ENCODE peak calls at places on chromosomes 1 and 21, in four cellular contexts. V is K562, E is GM12891, N is GM12878. A is an unnamed sample.

GRCh38 chr21:45931397-45931969 is 50.1 kb upstream of the COL6A1 start:
- DNase-seq in N (no peak), E (no peak), V (no peak), A (no peak)

GRCh38 chr1:34745666-34746065 is 9.2 kb upstream of the GJB5 start:
- DNase-seq in V (no peak), E (no peak), N (no peak), A (no peak)

GRCh38 chr1:55828031-55828430 is 612.9 kb upstream of the USP24 start:
- DNase-seq in V (no peak), N (no peak), E (no peak), A (no peak)

GRCh38 chr1:197471248-197472035 is 203.4 kb downstream of the CRB1 start:
- DNase-seq in N (no peak), V (no peak), E (no peak), A (no peak)

GRCh38 chr1:29123871-29124365 is at the start of gene TMEM200B:
- DNase-seq in N (no peak), E (no peak), V (no peak), A (no peak)

GRCh38 chr1:60904079-60904852 is 178.1 kb upstream of the NFIA start:
- DNase-seq in N (no peak), V (no peak), E (no peak), A (no peak)

GRCh38 chr1:245880754-245881403 is 626.2 kb downstream of the SMYD3 start:
- DNase-seq in E (no peak), V (no peak), N (no peak), A (no peak)

GRCh38 chr1:91490501-91490900 is 10.2 kb upstream of the CDC7 start:
- DNase-seq in N (no peak), V (no peak), E (no peak), A (no peak)

GRCh38 chr1:7560128-7560527 is 211.0 kb upstream of the VAMP3 start:
- DNase-seq in N (no peak), E (no peak), V (no peak), A (no peak)

GRCh38 chr1:178540646-178541045 is 27.7 kb downstream of the TEX35 start:
- DNase-seq in E (no peak), N (no peak), V (no peak), A (no peak)

GRCh38 chr1:32984090-32984828 is 19.6 kb upstream of the RNF19B start:
- DNase-seq in V (no peak), N (peak; percentile 48), E (no peak), A (no peak)

DNA sequence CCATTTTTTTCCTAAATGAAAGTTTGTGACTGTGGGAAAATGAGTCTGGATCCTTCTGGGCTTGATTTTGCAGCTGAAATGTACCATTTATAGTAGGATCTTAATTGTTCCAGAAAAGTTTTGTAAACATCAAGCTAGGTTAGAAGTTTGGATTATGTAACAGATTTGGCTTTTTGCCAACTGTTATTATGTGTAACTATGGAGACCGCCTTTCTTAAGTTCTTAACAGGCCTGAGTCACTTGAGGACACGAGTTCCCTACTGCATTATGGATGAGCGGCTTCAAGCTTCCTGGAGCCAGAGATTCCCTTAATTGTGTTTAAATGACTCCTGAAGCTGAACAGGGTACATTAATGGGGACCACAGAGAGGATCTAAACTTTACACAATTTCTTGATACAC is 22.2 kb downstream of the SLC25A33 start:
- DNase-seq in E (no peak), V (peak; percentile 48), N (no peak), A (peak; percentile 64)
- TF ChIP-seq SPI1 in E (no peak), V (no peak), N (no peak), A (no peak)

DNA sequence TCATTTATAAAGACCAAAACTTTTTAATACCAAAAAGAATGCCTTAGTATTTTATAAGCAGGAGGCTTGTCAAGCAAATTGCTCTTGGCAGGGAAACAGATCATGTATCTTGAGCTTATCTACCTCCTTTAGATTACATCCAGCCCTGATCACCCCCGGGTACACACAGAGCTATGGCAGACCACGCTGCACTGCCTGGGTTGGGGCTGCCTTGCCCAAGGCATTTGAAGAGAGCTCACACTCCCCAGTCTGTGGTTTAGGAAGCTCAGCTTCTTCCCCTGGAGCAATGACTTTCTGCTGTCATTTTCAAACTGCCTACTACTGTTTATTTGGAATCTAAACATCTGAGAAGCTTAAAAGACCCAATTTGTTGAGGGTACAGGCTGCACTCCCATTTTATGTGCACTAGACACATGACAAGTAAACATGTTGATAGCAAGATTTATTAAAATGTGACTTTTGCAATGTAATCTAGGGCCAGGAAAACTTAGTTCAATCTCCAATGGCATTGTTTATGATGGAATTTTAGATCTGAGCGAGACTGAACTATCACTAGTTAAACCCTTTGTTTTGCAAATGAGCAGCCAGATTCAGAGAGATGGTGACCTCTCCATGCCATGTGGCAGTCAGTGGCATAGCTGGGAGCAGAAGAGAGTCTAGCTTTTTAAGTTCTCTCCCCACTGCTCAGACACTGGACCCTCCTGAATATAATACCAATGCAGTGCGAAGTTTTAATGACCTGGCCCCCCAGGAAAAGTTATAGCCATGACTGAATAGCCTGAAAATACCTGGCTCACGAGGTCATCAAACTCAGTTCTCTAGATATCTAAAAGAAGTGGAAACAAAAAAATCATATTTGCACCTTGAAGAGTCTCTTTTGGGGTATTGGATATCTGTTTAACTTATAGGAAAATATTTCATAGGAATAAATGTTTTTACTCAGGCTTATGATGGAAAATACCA is 214.9 kb downstream of the HLX start:
- DNase-seq in N (no peak), E (no peak), V (no peak), A (peak; percentile 40)
- TF ChIP-seq SPI1 in N (no peak), E (no peak), V (no peak), A (no peak)

GRCh38 chr1:109613396-109614147 is 5.8 kb downstream of the GNAT2 start:
- DNase-seq in E (no peak), N (no peak), V (no peak), A (no peak)
- TF ChIP-seq SPI1 in E (no peak), N (no peak), V (no peak), A (no peak)

DNA sequence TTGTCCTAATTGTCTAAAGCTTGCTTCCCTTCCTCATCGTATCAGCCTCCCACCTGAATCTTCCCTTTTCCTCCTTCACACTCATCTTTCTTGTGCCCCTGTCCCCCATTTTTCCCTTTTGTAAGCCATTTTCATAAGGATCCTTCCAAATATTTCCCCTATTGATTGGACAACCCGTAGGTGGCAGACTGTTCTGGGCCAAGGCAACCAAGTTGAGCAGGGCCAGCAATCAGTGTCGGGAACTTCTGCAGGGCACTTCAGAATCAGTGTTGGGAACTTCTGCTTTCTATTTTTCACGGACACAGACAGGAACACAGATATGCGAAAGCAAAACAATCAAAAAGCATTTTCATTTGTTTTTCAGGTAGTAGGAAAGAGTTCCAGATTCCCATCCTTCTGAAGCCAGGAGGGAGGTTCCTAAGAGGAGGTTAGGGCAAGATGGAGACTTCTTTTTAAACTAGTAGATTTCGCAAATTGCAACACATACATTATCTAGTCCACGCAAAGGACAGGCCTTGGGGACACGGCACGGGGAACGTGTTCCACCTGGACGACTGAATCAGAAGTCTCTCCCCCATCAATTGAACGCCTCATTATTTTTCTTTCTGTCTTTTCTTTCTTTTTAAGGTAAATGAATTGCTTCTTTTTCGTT is 691 bp upstream of the MPZL1 start:
- DNase-seq in E (no peak), N (no peak), V (no peak), A (peak; percentile 48)
- TF ChIP-seq SPI1 in E (no peak), N (no peak), V (peak; percentile 44), A (peak; percentile 40)

GRCh38 chr1:228212415-228212965 is 4.6 kb downstream of the OBSCN start:
- DNase-seq in V (no peak), N (no peak), E (no peak), A (no peak)
- TF ChIP-seq SPI1 in V (no peak), N (no peak), E (no peak), A (no peak)

DNA sequence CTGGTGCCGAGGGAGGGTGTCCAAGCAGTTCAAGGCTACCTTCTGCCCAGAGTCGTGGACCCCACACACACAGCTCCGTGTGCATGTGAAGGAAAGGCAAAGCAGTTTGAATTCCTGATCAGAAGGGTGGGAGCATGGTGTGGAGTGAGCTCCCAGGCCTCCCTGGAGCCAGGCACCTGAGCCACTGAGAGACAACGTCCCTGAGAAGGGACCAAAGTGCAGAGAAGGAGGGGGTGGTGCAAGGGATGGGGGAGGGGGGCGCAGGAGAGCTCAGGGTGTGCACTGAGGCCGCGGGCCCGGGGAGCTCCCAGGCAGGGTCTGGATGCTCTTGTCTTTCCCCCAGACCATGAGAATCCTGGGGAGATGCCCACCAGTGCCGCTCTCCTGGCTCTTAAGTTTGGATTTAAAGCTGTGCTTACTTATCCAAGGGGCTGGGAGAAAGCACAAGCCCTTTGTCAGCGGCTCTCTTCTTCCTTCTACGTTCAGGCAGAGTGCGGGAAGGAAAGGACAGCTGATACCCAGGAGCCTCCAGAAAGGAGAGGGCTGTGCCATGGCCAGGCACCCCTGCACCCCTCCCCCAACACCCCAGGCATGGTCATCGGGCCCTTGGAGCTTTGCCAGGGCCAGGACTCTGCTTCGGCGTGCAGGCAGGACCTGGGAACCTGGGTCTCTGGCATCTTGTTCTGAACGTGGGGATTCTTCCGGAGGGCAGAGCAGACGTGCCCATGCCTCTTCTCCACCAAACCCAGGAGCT is 24.1 kb downstream of the ACTA1 start:
- DNase-seq in E (no peak), V (no peak), N (no peak), A (no peak)
- TF ChIP-seq SPI1 in E (no peak), V (no peak), N (no peak), A (no peak)

GRCh38 chr1:244813327-244813726 is 22.1 kb upstream of the COX20 start:
- DNase-seq in N (no peak), E (no peak), V (no peak), A (no peak)
- TF ChIP-seq SPI1 in N (no peak), E (no peak), V (no peak), A (no peak)

GRCh38 chr1:231233735-231234417 is 7.1 kb upstream of the GNPAT start:
- DNase-seq in V (no peak), E (no peak), N (no peak), A (peak; percentile 17)
- TF ChIP-seq SPI1 in V (no peak), E (no peak), N (no peak), A (no peak)

GRCh38 chr1:10484519-10484918 is 9.8 kb downstream of the PEX14 start:
- DNase-seq in V (no peak), N (no peak), E (no peak), A (peak; percentile 20)
- TF ChIP-seq SPI1 in V (no peak), N (no peak), E (no peak), A (no peak)